ENCODE peak calls at places on chromosome 7, in six cellular contexts. One of them, this sample, is unnamed.

GRCh38 chr7:55129409-55130078 is 110.7 kb downstream of the EGFR start:
- DNase-seq in PC-3: peak
- DNase-seq in SK-N-SH: no peak
- DNase-seq in cardiac fibroblast: peak
- DNase-seq in AG09309: no peak
- DNase-seq in fibroblast of lung: peak
- DNase-seq in this sample: peak

GRCh38 chr7:138396251-138397070 is 63.6 kb upstream of the TRIM24 start:
- DNase-seq in SK-N-SH: no peak
- DNase-seq in AG09309: no peak
- DNase-seq in fibroblast of lung: no peak
- DNase-seq in PC-3: no peak
- DNase-seq in cardiac fibroblast: no peak
- DNase-seq in this sample: no peak

GRCh38 chr7:3154881-3155494 is 111.3 kb upstream of the CARD11 start:
- DNase-seq in fibroblast of lung: peak
- DNase-seq in SK-N-SH: peak
- DNase-seq in AG09309: peak
- DNase-seq in cardiac fibroblast: peak
- DNase-seq in PC-3: peak
- DNase-seq in this sample: no peak

GRCh38 chr7:24922099-24922773 is 57.7 kb downstream of the OSBPL3 start:
- DNase-seq in cardiac fibroblast: peak
- DNase-seq in fibroblast of lung: no peak
- DNase-seq in PC-3: peak
- DNase-seq in SK-N-SH: peak
- DNase-seq in AG09309: no peak
- DNase-seq in this sample: peak

GRCh38 chr7:47951374-47951773 is 3.1 kb upstream of the PKD1L1 start:
- DNase-seq in PC-3: peak
- DNase-seq in fibroblast of lung: no peak
- DNase-seq in SK-N-SH: no peak
- DNase-seq in AG09309: no peak
- DNase-seq in cardiac fibroblast: no peak
- DNase-seq in this sample: no peak

GRCh38 chr7:25028370-25028971 is 48.5 kb upstream of the OSBPL3 start:
- DNase-seq in cardiac fibroblast: peak
- DNase-seq in PC-3: peak
- DNase-seq in fibroblast of lung: peak
- DNase-seq in SK-N-SH: no peak
- DNase-seq in AG09309: peak
- DNase-seq in this sample: peak

GRCh38 chr7:2800923-2801682 is 43.0 kb downstream of the GNA12 start:
- DNase-seq in SK-N-SH: no peak
- DNase-seq in fibroblast of lung: peak
- DNase-seq in PC-3: peak
- DNase-seq in AG09309: no peak
- DNase-seq in cardiac fibroblast: peak
- DNase-seq in this sample: no peak

GRCh38 chr7:12582362-12582761 is 11.8 kb downstream of the SCIN start:
- DNase-seq in SK-N-SH: no peak
- DNase-seq in PC-3: no peak
- DNase-seq in cardiac fibroblast: no peak
- DNase-seq in AG09309: no peak
- DNase-seq in fibroblast of lung: no peak
- DNase-seq in this sample: no peak

GRCh38 chr7:113907617-113908016 is 11.2 kb downstream of the PPP1R3A start:
- DNase-seq in SK-N-SH: no peak
- DNase-seq in cardiac fibroblast: no peak
- DNase-seq in fibroblast of lung: no peak
- DNase-seq in AG09309: no peak
- DNase-seq in PC-3: no peak
- DNase-seq in this sample: no peak

GRCh38 chr7:37352974-37353948 is 95.4 kb downstream of the ELMO1 start:
- DNase-seq in AG09309: no peak
- DNase-seq in fibroblast of lung: no peak
- DNase-seq in PC-3: peak
- DNase-seq in SK-N-SH: peak
- DNase-seq in cardiac fibroblast: no peak
- DNase-seq in this sample: no peak

GRCh38 chr7:69757990-69758430 is 159.7 kb downstream of the AUTS2 start:
- DNase-seq in PC-3: no peak
- DNase-seq in SK-N-SH: no peak
- DNase-seq in AG09309: no peak
- DNase-seq in fibroblast of lung: peak
- DNase-seq in cardiac fibroblast: peak
- DNase-seq in this sample: peak

GRCh38 chr7:18341756-18342155 is 153.8 kb upstream of the HDAC9 start:
- DNase-seq in PC-3: no peak
- DNase-seq in cardiac fibroblast: no peak
- DNase-seq in AG09309: no peak
- DNase-seq in fibroblast of lung: no peak
- DNase-seq in SK-N-SH: no peak
- DNase-seq in this sample: no peak

GRCh38 chr7:35185908-35186731 is 67.8 kb downstream of the TBX20 start:
- DNase-seq in PC-3: no peak
- DNase-seq in AG09309: no peak
- DNase-seq in fibroblast of lung: peak
- DNase-seq in cardiac fibroblast: peak
- DNase-seq in SK-N-SH: peak
- DNase-seq in this sample: peak

GRCh38 chr7:116809636-116810266 is 52.6 kb upstream of the CAPZA2 start:
- DNase-seq in PC-3: peak
- DNase-seq in AG09309: peak
- DNase-seq in fibroblast of lung: peak
- DNase-seq in cardiac fibroblast: peak
- DNase-seq in SK-N-SH: peak
- DNase-seq in this sample: no peak

GRCh38 chr7:6520163-6520981 is 30.9 kb downstream of the GRID2IP start:
- DNase-seq in SK-N-SH: no peak
- DNase-seq in cardiac fibroblast: no peak
- DNase-seq in PC-3: no peak
- DNase-seq in AG09309: no peak
- DNase-seq in fibroblast of lung: no peak
- DNase-seq in this sample: no peak

GRCh38 chr7:96199421-96199820 is 122.5 kb downstream of the SLC25A13 start:
- DNase-seq in cardiac fibroblast: peak
- DNase-seq in fibroblast of lung: peak
- DNase-seq in AG09309: no peak
- DNase-seq in SK-N-SH: no peak
- DNase-seq in PC-3: peak
- DNase-seq in this sample: no peak

GRCh38 chr7:120794100-120794729 is 63.7 kb downstream of the TSPAN12 start:
- DNase-seq in AG09309: no peak
- DNase-seq in SK-N-SH: no peak
- DNase-seq in cardiac fibroblast: peak
- DNase-seq in fibroblast of lung: peak
- DNase-seq in PC-3: no peak
- DNase-seq in this sample: no peak

GRCh38 chr7:41503438-41503837 is 199.5 kb downstream of the INHBA start:
- DNase-seq in SK-N-SH: no peak
- DNase-seq in fibroblast of lung: peak
- DNase-seq in cardiac fibroblast: no peak
- DNase-seq in PC-3: peak
- DNase-seq in AG09309: no peak
- DNase-seq in this sample: no peak

GRCh38 chr7:113301141-113301540 is 182.8 kb upstream of the SMIM30 start:
- DNase-seq in PC-3: no peak
- DNase-seq in cardiac fibroblast: no peak
- DNase-seq in SK-N-SH: no peak
- DNase-seq in AG09309: no peak
- DNase-seq in fibroblast of lung: no peak
- DNase-seq in this sample: no peak

GRCh38 chr7:100515072-100515532 is 23.9 kb upstream of the AGFG2 start:
- DNase-seq in PC-3: peak
- DNase-seq in fibroblast of lung: peak
- DNase-seq in AG09309: peak
- DNase-seq in SK-N-SH: no peak
- DNase-seq in cardiac fibroblast: peak
- DNase-seq in this sample: no peak

GRCh38 chr7:100513212-100513611 is 25.8 kb upstream of the AGFG2 start:
- DNase-seq in fibroblast of lung: no peak
- DNase-seq in AG09309: no peak
- DNase-seq in PC-3: no peak
- DNase-seq in SK-N-SH: no peak
- DNase-seq in cardiac fibroblast: no peak
- DNase-seq in this sample: no peak

GRCh38 chr7:100517305-100517704 is 21.7 kb upstream of the AGFG2 start:
- DNase-seq in cardiac fibroblast: no peak
- DNase-seq in PC-3: no peak
- DNase-seq in AG09309: no peak
- DNase-seq in SK-N-SH: no peak
- DNase-seq in fibroblast of lung: no peak
- DNase-seq in this sample: no peak

GRCh38 chr7:100519580-100519979 is 19.4 kb upstream of the AGFG2 start:
- DNase-seq in fibroblast of lung: no peak
- DNase-seq in AG09309: no peak
- DNase-seq in cardiac fibroblast: no peak
- DNase-seq in SK-N-SH: no peak
- DNase-seq in PC-3: no peak
- DNase-seq in this sample: no peak

DNA sequence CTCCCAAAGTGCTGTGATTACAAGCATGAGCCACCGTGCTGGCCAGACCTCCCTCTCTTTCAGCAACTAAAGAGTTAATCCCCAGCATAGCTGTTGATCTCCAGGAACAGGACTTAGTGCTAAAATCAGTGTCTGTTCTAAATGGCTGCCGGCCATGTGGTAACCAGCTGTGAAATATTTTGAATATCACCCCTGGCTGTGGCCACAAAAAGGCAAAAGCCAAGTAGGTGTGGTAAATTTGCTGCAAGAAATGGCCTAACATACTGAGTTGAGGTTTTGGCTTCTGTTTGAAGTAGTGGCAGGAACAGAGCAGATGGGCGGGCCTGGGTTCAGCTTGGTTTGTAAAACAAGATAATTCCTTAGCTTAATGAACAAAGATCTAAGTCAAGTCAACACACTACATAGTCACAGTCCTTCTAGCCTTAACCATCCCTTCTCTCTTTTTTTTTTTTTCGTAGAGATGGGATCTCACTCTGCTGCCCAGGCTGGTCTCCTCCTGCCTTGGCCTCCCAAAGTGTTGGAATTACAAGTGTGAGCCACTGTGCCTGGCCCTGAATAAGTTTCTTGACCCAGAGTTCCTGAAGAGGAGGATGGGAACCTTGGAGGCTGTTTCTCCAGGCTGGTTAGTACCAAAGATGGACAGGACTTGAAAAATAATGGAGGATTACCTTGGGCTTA is 22.7 kb upstream of the AGFG2 start:
- DNase-seq in cardiac fibroblast: peak
- DNase-seq in fibroblast of lung: peak
- DNase-seq in SK-N-SH: peak
- DNase-seq in PC-3: no peak
- DNase-seq in AG09309: peak
- DNase-seq in this sample: peak
- H3K4me3 ChIP-seq in cardiac fibroblast: no peak
- H3K4me3 ChIP-seq in fibroblast of lung: no peak
- H3K4me3 ChIP-seq in SK-N-SH: no peak
- H3K4me3 ChIP-seq in PC-3: no peak
- H3K4me3 ChIP-seq in AG09309: no peak
- H3K4me3 ChIP-seq in this sample: no peak

GRCh38 chr7:1669486-1669951 is 558 bp upstream of the ELFN1 start:
- DNase-seq in fibroblast of lung: no peak
- DNase-seq in PC-3: no peak
- DNase-seq in AG09309: no peak
- DNase-seq in SK-N-SH: peak
- DNase-seq in cardiac fibroblast: no peak
- DNase-seq in this sample: no peak

GRCh38 chr7:1668932-1669485 is 1.1 kb upstream of the ELFN1 start:
- DNase-seq in SK-N-SH: peak
- DNase-seq in PC-3: no peak
- DNase-seq in fibroblast of lung: peak
- DNase-seq in cardiac fibroblast: no peak
- DNase-seq in AG09309: no peak
- DNase-seq in this sample: no peak

GRCh38 chr7:1668486-1668931 is 1.6 kb upstream of the ELFN1 start:
- DNase-seq in cardiac fibroblast: no peak
- DNase-seq in fibroblast of lung: no peak
- DNase-seq in SK-N-SH: peak
- DNase-seq in PC-3: no peak
- DNase-seq in AG09309: no peak
- DNase-seq in this sample: no peak

GRCh38 chr7:1670894-1671875 is 1.1 kb downstream of the ELFN1 start:
- DNase-seq in fibroblast of lung: no peak
- DNase-seq in AG09309: no peak
- DNase-seq in SK-N-SH: peak
- DNase-seq in cardiac fibroblast: no peak
- DNase-seq in PC-3: no peak
- DNase-seq in this sample: no peak

GRCh38 chr7:1669954-1670893 is at the start of gene ELFN1:
- DNase-seq in cardiac fibroblast: peak
- DNase-seq in fibroblast of lung: peak
- DNase-seq in PC-3: no peak
- DNase-seq in SK-N-SH: peak
- DNase-seq in AG09309: no peak
- DNase-seq in this sample: no peak
- H3K4me3 ChIP-seq in cardiac fibroblast: peak
- H3K4me3 ChIP-seq in fibroblast of lung: peak
- H3K4me3 ChIP-seq in PC-3: no peak
- H3K4me3 ChIP-seq in SK-N-SH: peak
- H3K4me3 ChIP-seq in AG09309: peak
- H3K4me3 ChIP-seq in this sample: no peak

DNA sequence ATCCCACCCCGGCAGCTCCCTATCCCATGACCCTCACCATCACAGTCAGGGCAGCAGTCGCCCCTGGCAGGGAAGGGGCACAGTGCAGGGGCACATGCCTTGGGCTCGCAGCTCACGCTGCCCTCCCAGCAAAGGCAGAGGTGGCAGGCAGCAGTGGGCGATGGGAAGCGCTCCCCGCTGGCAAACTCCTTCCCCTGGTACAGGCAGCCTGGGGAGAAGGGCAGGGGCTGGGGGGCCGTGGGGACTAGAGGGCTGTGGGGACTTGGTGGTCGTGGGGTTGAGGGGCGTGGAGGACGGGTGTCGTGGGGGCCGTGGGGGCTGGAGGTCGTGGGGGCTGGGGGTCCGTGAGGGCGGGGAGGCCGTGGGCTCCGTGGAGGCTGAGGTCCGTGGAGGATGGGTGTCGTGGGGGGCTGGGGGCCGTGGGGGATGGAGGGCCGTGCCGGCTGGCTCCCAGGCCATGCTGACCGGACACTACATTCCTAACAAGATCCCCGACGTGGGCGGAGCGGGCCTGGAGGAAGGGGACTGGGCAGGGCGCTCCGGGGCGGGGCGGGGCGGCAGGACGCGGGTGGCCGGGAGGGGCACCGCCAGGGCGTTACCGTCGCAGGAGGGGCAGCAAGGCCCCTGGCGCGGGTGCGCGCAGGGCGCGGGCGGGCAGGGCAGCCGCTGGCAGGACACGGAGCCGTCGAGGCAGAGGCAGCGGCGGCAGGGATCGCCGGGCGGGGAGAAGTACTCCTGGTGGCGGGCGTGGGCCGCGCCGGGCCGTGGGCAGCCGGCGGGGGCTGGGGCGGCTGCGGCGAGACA is 20.0 kb downstream of the KCP start:
- DNase-seq in fibroblast of lung: no peak
- DNase-seq in AG09309: no peak
- DNase-seq in SK-N-SH: peak
- DNase-seq in PC-3: peak
- DNase-seq in cardiac fibroblast: no peak
- DNase-seq in this sample: peak
- H3K4me3 ChIP-seq in fibroblast of lung: no peak
- H3K4me3 ChIP-seq in AG09309: no peak
- H3K4me3 ChIP-seq in SK-N-SH: peak
- H3K4me3 ChIP-seq in PC-3: peak
- H3K4me3 ChIP-seq in cardiac fibroblast: no peak
- H3K4me3 ChIP-seq in this sample: peak

GRCh38 chr7:7956531-7957221 is 11.9 kb upstream of the GLCCI1 start:
- DNase-seq in cardiac fibroblast: no peak
- DNase-seq in fibroblast of lung: peak
- DNase-seq in AG09309: peak
- DNase-seq in SK-N-SH: no peak
- DNase-seq in PC-3: peak
- DNase-seq in this sample: no peak
- H3K4me3 ChIP-seq in cardiac fibroblast: no peak
- H3K4me3 ChIP-seq in fibroblast of lung: no peak
- H3K4me3 ChIP-seq in AG09309: no peak
- H3K4me3 ChIP-seq in SK-N-SH: no peak
- H3K4me3 ChIP-seq in PC-3: peak
- H3K4me3 ChIP-seq in this sample: no peak